ENCODE peak calls at places on chromosomes 2 and 18, in seven cellular contexts. N, M, H, Z, X, V and T are unnamed samples.
A peak's percentile ranks its signal among the peaks of the same experiment; 100 is the strongest.

GRCh38 chr2:136070913-136071312 is 47.0 kb downstream of the CXCR4 start:
- ATAC-seq in N (no peak), M (no peak), H (no peak), Z (no peak), X (no peak), V (no peak), T (no peak)

GRCh38 chr18:45839415-45840395 is 14.2 kb downstream of the SIGLEC15 start:
- ATAC-seq in N (peak; percentile 56), M (peak; percentile 64), H (peak; percentile 40), Z (peak; percentile 72), X (peak; percentile 55), V (peak; percentile 65), T (peak; percentile 89)

GRCh38 chr18:7697306-7697705 is 130.2 kb downstream of the PTPRM start:
- ATAC-seq in N (no peak), M (no peak), H (no peak), Z (no peak), X (no peak), V (no peak), T (no peak)

GRCh38 chr2:126978333-126978732 is 79.6 kb downstream of the TEX51 start:
- ATAC-seq in N (no peak), M (no peak), H (no peak), Z (no peak), X (no peak), V (no peak), T (no peak)

GRCh38 chr2:241412144-241412543 is 56.1 kb downstream of the FARP2 start:
- ATAC-seq in N (peak; percentile 52), M (no peak), H (no peak), Z (no peak), X (no peak), V (no peak), T (peak; percentile 95)

GRCh38 chr18:13191779-13192178 is 26.8 kb upstream of the LDLRAD4 start:
- ATAC-seq in N (peak; percentile 14), M (peak; percentile 33), H (no peak), Z (peak; percentile 88), X (no peak), V (peak; percentile 75), T (no peak)

GRCh38 chr2:158651358-158652057 is 143.6 kb upstream of the DAPL1 start:
- ATAC-seq in N (no peak), M (no peak), H (no peak), Z (peak; percentile 39), X (no peak), V (no peak), T (no peak)

GRCh38 chr2:237966250-237966564 is 607 bp upstream of the UBE2F start:
- ATAC-seq in N (peak; percentile 78), M (peak; percentile 65), H (no peak), Z (no peak), X (no peak), V (peak; percentile 25), T (peak; percentile 77)

GRCh38 chr18:3075491-3075890 is 62.5 kb upstream of the LPIN2 start:
- ATAC-seq in N (no peak), M (no peak), H (no peak), Z (no peak), X (no peak), V (no peak), T (peak; percentile 41)

GRCh38 chr18:31723639-31723997 is 37.1 kb downstream of the SLC25A52 start:
- ATAC-seq in N (no peak), M (no peak), H (no peak), Z (no peak), X (no peak), V (no peak), T (no peak)

GRCh38 chr2:182616471-182617393 is 99.3 kb upstream of the DNAJC10 start:
- ATAC-seq in N (no peak), M (no peak), H (no peak), Z (no peak), X (no peak), V (no peak), T (peak; percentile 51)

GRCh38 chr2:226888378-226888915 is 52.6 kb downstream of the RHBDD1 start:
- ATAC-seq in N (no peak), M (no peak), H (no peak), Z (no peak), X (no peak), V (no peak), T (no peak)

GRCh38 chr2:140173790-140174189 is 1393.6 kb upstream of the NXPH2 start:
- ATAC-seq in N (no peak), M (no peak), H (no peak), Z (no peak), X (no peak), V (no peak), T (no peak)

GRCh38 chr18:62402342-62402948 is 77.3 kb downstream of the TNFRSF11A start:
- ATAC-seq in N (no peak), M (no peak), H (no peak), Z (no peak), X (no peak), V (no peak), T (no peak)

GRCh38 chr2:101725515-101726192 is 28.1 kb downstream of the MAP4K4 start:
- ATAC-seq in N (no peak), M (no peak), H (no peak), Z (peak; percentile 91), X (no peak), V (peak; percentile 75), T (no peak)